ENCODE peak calls at places on chromosomes 5 and 9, in four cellular contexts. J, H, A and Z are unnamed samples.

GRCh38 chr9:113493080-113493615 is 29.6 kb downstream of the RGS3 start:
- DNase-seq in H (no peak), A (no peak), J (no peak), Z (no peak)

GRCh38 chr5:119363936-119364335 is 8.1 kb downstream of the TNFAIP8 start:
- DNase-seq in H (no peak), A (no peak), J (no peak), Z (no peak)

GRCh38 chr5:130529716-130530485 is 625.6 kb downstream of the CHSY3 start:
- DNase-seq in A (no peak), H (no peak), J (no peak), Z (no peak)

GRCh38 chr5:153860482-153860881 is 178.2 kb downstream of the FAM114A2 start:
- DNase-seq in J (no peak), A (no peak), H (no peak), Z (no peak)

GRCh38 chr5:33338336-33339110 is 102.2 kb upstream of the TARS1 start:
- DNase-seq in H (no peak), J (no peak), A (no peak), Z (no peak)

GRCh38 chr5:83927140-83927733 is 206.6 kb upstream of the HAPLN1 start:
- DNase-seq in H (peak; percentile 19), A (no peak), J (no peak), Z (peak; percentile 55)

GRCh38 chr5:179572386-179572785 is 22.0 kb downstream of the RUFY1 start:
- DNase-seq in A (no peak), J (no peak), H (no peak), Z (no peak)

GRCh38 chr9:135220601-135221575 is 133.4 kb downstream of the OLFM1 start:
- DNase-seq in J (no peak), A (no peak), H (no peak), Z (no peak)

GRCh38 chr5:2663489-2663888 is 88.0 kb downstream of the IRX2 start:
- DNase-seq in H (no peak), J (no peak), A (no peak), Z (no peak)

GRCh38 chr9:22142681-22143080 is 133.6 kb upstream of the CDKN2B start:
- DNase-seq in J (no peak), H (no peak), A (peak; percentile 63), Z (peak; percentile 49)

GRCh38 chr5:167902298-167902697 is 389.1 kb upstream of the WWC1 start:
- DNase-seq in H (no peak), A (no peak), J (no peak), Z (no peak)

GRCh38 chr5:180281706-180282105 is 10.2 kb downstream of the MAPK9 start:
- DNase-seq in A (no peak), H (no peak), J (no peak), Z (no peak)

GRCh38 chr5:18466731-18467130 is 832.5 kb downstream of the TAF11L14 start:
- DNase-seq in A (no peak), J (no peak), H (no peak), Z (no peak)

GRCh38 chr9:79569814-79570448 is 1.8 kb upstream of the TLE4 start:
- DNase-seq in A (no peak), J (no peak), H (no peak), Z (no peak)

GRCh38 chr5:66807743-66808142 is 211.6 kb downstream of the MAST4 start:
- DNase-seq in H (no peak), J (peak; percentile 57), A (peak; percentile 9), Z (peak; percentile 70)

GRCh38 chr5:9869616-9870288 is 239.6 kb upstream of the TAS2R1 start:
- DNase-seq in J (no peak), H (no peak), A (peak; percentile 50), Z (no peak)

GRCh38 chr5:109877670-109878045 is 187.9 kb downstream of the MAN2A1 start:
- DNase-seq in H (no peak), J (no peak), A (no peak), Z (no peak)

GRCh38 chr5:143896471-143896870 is 84.5 kb downstream of the HMHB1 start:
- DNase-seq in H (no peak), A (no peak), J (no peak), Z (no peak)

GRCh38 chr5:37198066-37198465 is 51.1 kb downstream of the CPLANE1 start:
- DNase-seq in H (peak; percentile 36), J (no peak), A (no peak), Z (no peak)

GRCh38 chr9:3912817-3913216 is 387.0 kb upstream of the RFX3 start:
- DNase-seq in J (no peak), A (peak; percentile 76), H (no peak), Z (no peak)

GRCh38 chr9:127175764-127176163 is 53.3 kb upstream of the ANGPTL2 start:
- DNase-seq in A (no peak), J (no peak), H (no peak), Z (no peak)

GRCh38 chr5:143124593-143124992 is 278.9 kb downstream of the NR3C1 start:
- DNase-seq in H (no peak), A (no peak), J (no peak), Z (no peak)

GRCh38 chr5:132046915-132047314 is 13.5 kb upstream of the IL3 start:
- DNase-seq in A (no peak), H (no peak), J (no peak), Z (no peak)

GRCh38 chr5:180153991-180154390 is 55.0 kb downstream of the RASGEF1C start:
- DNase-seq in H (no peak), A (no peak), J (no peak), Z (no peak)

GRCh38 chr5:54463696-54464095 is 8.2 kb downstream of the HSPB3 start:
- DNase-seq in J (no peak), H (no peak), A (no peak), Z (no peak)

GRCh38 chr5:113090336-113091106 is 113.9 kb downstream of the DCP2 start:
- DNase-seq in J (no peak), A (no peak), H (no peak), Z (peak; percentile 13)

GRCh38 chr9:97398999-97399758 is 12.7 kb upstream of the TDRD7 start:
- DNase-seq in J (no peak), H (peak; percentile 76), A (no peak), Z (peak; percentile 81)

GRCh38 chr5:79200573-79201183 is 35.3 kb upstream of the JMY start:
- DNase-seq in H (peak; percentile 39), A (no peak), J (no peak), Z (peak; percentile 26)

GRCh38 chr9:98330831-98331230 is 75.4 kb upstream of the TBC1D2 start:
- DNase-seq in A (peak; percentile 80), J (no peak), H (no peak), Z (no peak)

GRCh38 chr5:15073453-15073852 is 201.9 kb upstream of the ANKH start:
- DNase-seq in A (no peak), H (no peak), J (no peak), Z (no peak)

GRCh38 chr9:76662476-76663281 is 101.6 kb upstream of the PCA3 start:
- DNase-seq in H (no peak), J (no peak), A (no peak), Z (peak; percentile 53)

GRCh38 chr5:177393990-177394389 is 6.5 kb downstream of the PFN3 start:
- DNase-seq in J (no peak), A (no peak), H (no peak), Z (no peak)

GRCh38 chr5:68542207-68542606 is 326.7 kb downstream of the PIK3R1 start:
- DNase-seq in A (no peak), H (no peak), J (no peak), Z (no peak)